ENCODE peak calls at places on chromosomes 11 and 22, in nine cellular contexts. One of them, this sample, is unnamed.

GRCh38 chr22:19756288-19757128 is 4.1 kb upstream of the TBX1 start:
- DNase-seq in brain microvascular endothelial cell: no peak
- DNase-seq in fibroblast of lung: no peak
- DNase-seq in pancreas: peak; percentile 35
- DNase-seq in AG09309: no peak
- DNase-seq in choroid plexus epithelial cell: peak; percentile 19
- DNase-seq in psoas muscle: no peak
- DNase-seq in bronchial epithelial cell: peak; percentile 28
- DNase-seq in HFF-Myc: no peak
- DNase-seq in this sample: no peak

GRCh38 chr22:21569459-21570161 is 2.1 kb downstream of the UBE2L3 start:
- DNase-seq in fibroblast of lung: no peak
- DNase-seq in psoas muscle: no peak
- DNase-seq in AG09309: no peak
- DNase-seq in bronchial epithelial cell: no peak
- DNase-seq in pancreas: no peak
- DNase-seq in brain microvascular endothelial cell: no peak
- DNase-seq in choroid plexus epithelial cell: no peak
- DNase-seq in HFF-Myc: no peak
- DNase-seq in this sample: no peak

GRCh38 chr11:69642913-69643632 is 2.1 kb downstream of the CCND1 start:
- DNase-seq in bronchial epithelial cell: peak; percentile 42
- DNase-seq in HFF-Myc: no peak
- DNase-seq in psoas muscle: peak; percentile 84
- DNase-seq in choroid plexus epithelial cell: peak; percentile 88
- DNase-seq in brain microvascular endothelial cell: peak; percentile 55
- DNase-seq in pancreas: peak; percentile 65
- DNase-seq in AG09309: no peak
- DNase-seq in fibroblast of lung: peak; percentile 73
- DNase-seq in this sample: peak; percentile 84

GRCh38 chr22:24595228-24595627 is 2.4 kb upstream of the LRRC75B start:
- DNase-seq in HFF-Myc: no peak
- DNase-seq in choroid plexus epithelial cell: no peak
- DNase-seq in AG09309: no peak
- DNase-seq in pancreas: no peak
- DNase-seq in brain microvascular endothelial cell: no peak
- DNase-seq in fibroblast of lung: no peak
- DNase-seq in psoas muscle: no peak
- DNase-seq in bronchial epithelial cell: no peak
- DNase-seq in this sample: no peak

GRCh38 chr22:26785942-26786341 is 128.6 kb downstream of the MIAT start:
- DNase-seq in psoas muscle: no peak
- DNase-seq in pancreas: no peak
- DNase-seq in brain microvascular endothelial cell: no peak
- DNase-seq in fibroblast of lung: no peak
- DNase-seq in choroid plexus epithelial cell: no peak
- DNase-seq in HFF-Myc: no peak
- DNase-seq in bronchial epithelial cell: no peak
- DNase-seq in AG09309: no peak
- DNase-seq in this sample: no peak

GRCh38 chr22:50011447-50012200 is 941 bp downstream of the IL17REL start:
- DNase-seq in brain microvascular endothelial cell: no peak
- DNase-seq in choroid plexus epithelial cell: no peak
- DNase-seq in bronchial epithelial cell: no peak
- DNase-seq in AG09309: no peak
- DNase-seq in pancreas: no peak
- DNase-seq in psoas muscle: no peak
- DNase-seq in fibroblast of lung: no peak
- DNase-seq in HFF-Myc: no peak
- DNase-seq in this sample: no peak

GRCh38 chr22:50274311-50274710 is 4.1 kb upstream of the MAPK11 start:
- DNase-seq in psoas muscle: no peak
- DNase-seq in AG09309: no peak
- DNase-seq in pancreas: no peak
- DNase-seq in bronchial epithelial cell: no peak
- DNase-seq in HFF-Myc: no peak
- DNase-seq in choroid plexus epithelial cell: peak; percentile 69
- DNase-seq in brain microvascular endothelial cell: peak; percentile 35
- DNase-seq in fibroblast of lung: peak; percentile 59
- DNase-seq in this sample: peak; percentile 53

GRCh38 chr11:116466231-116466630 is 306.6 kb downstream of the BUD13 start:
- DNase-seq in AG09309: no peak
- DNase-seq in brain microvascular endothelial cell: no peak
- DNase-seq in psoas muscle: no peak
- DNase-seq in bronchial epithelial cell: no peak
- DNase-seq in HFF-Myc: no peak
- DNase-seq in pancreas: no peak
- DNase-seq in choroid plexus epithelial cell: no peak
- DNase-seq in fibroblast of lung: no peak
- DNase-seq in this sample: no peak

GRCh38 chr11:69537126-69537525 is 55.7 kb downstream of the LINC01488 start:
- DNase-seq in choroid plexus epithelial cell: no peak
- DNase-seq in pancreas: no peak
- DNase-seq in brain microvascular endothelial cell: no peak
- DNase-seq in bronchial epithelial cell: no peak
- DNase-seq in psoas muscle: no peak
- DNase-seq in HFF-Myc: no peak
- DNase-seq in fibroblast of lung: no peak
- DNase-seq in AG09309: no peak
- DNase-seq in this sample: no peak

GRCh38 chr22:37741312-37741795 is 44.5 kb downstream of the TRIOBP start:
- DNase-seq in choroid plexus epithelial cell: peak; percentile 99
- DNase-seq in HFF-Myc: peak; percentile 97
- DNase-seq in bronchial epithelial cell: peak; percentile 91
- DNase-seq in brain microvascular endothelial cell: peak; percentile 83
- DNase-seq in AG09309: peak; percentile 94
- DNase-seq in fibroblast of lung: peak; percentile 93
- DNase-seq in pancreas: no peak
- DNase-seq in psoas muscle: peak; percentile 89
- DNase-seq in this sample: peak; percentile 97

GRCh38 chr22:23106906-23107367 is 34.9 kb downstream of the RSPH14 start:
- DNase-seq in choroid plexus epithelial cell: no peak
- DNase-seq in pancreas: peak; percentile 32
- DNase-seq in fibroblast of lung: no peak
- DNase-seq in bronchial epithelial cell: no peak
- DNase-seq in HFF-Myc: no peak
- DNase-seq in brain microvascular endothelial cell: no peak
- DNase-seq in psoas muscle: no peak
- DNase-seq in AG09309: no peak
- DNase-seq in this sample: no peak

GRCh38 chr11:65182258-65183170 is 786 bp downstream of the CAPN1 start:
- DNase-seq in choroid plexus epithelial cell: peak; percentile 20
- DNase-seq in psoas muscle: no peak
- DNase-seq in brain microvascular endothelial cell: no peak
- DNase-seq in pancreas: peak; percentile 56
- DNase-seq in HFF-Myc: no peak
- DNase-seq in AG09309: no peak
- DNase-seq in bronchial epithelial cell: peak; percentile 52
- DNase-seq in fibroblast of lung: peak; percentile 21
- DNase-seq in this sample: no peak

GRCh38 chr22:23501708-23502107 is 78.4 kb downstream of the IGLL1 start:
- DNase-seq in brain microvascular endothelial cell: no peak
- DNase-seq in psoas muscle: peak; percentile 34
- DNase-seq in bronchial epithelial cell: no peak
- DNase-seq in AG09309: no peak
- DNase-seq in choroid plexus epithelial cell: no peak
- DNase-seq in fibroblast of lung: no peak
- DNase-seq in pancreas: no peak
- DNase-seq in HFF-Myc: no peak
- DNase-seq in this sample: no peak

GRCh38 chr11:118625976-118626375 is 18.6 kb downstream of the PHLDB1 start:
- DNase-seq in AG09309: no peak
- DNase-seq in HFF-Myc: no peak
- DNase-seq in fibroblast of lung: no peak
- DNase-seq in pancreas: no peak
- DNase-seq in psoas muscle: peak; percentile 33
- DNase-seq in choroid plexus epithelial cell: no peak
- DNase-seq in bronchial epithelial cell: no peak
- DNase-seq in brain microvascular endothelial cell: no peak
- DNase-seq in this sample: no peak

GRCh38 chr22:19181786-19182471 is 3.4 kb upstream of the SLC25A1 start:
- DNase-seq in bronchial epithelial cell: no peak
- DNase-seq in AG09309: no peak
- DNase-seq in HFF-Myc: no peak
- DNase-seq in fibroblast of lung: no peak
- DNase-seq in choroid plexus epithelial cell: no peak
- DNase-seq in brain microvascular endothelial cell: no peak
- DNase-seq in pancreas: no peak
- DNase-seq in psoas muscle: no peak
- DNase-seq in this sample: no peak

GRCh38 chr22:43263645-43264514 is 76.9 kb upstream of the TTLL12 start:
- DNase-seq in choroid plexus epithelial cell: peak; percentile 89
- DNase-seq in bronchial epithelial cell: peak; percentile 73
- DNase-seq in AG09309: peak; percentile 5
- DNase-seq in brain microvascular endothelial cell: peak; percentile 96
- DNase-seq in HFF-Myc: peak; percentile 45
- DNase-seq in psoas muscle: peak; percentile 64
- DNase-seq in pancreas: peak; percentile 51
- DNase-seq in fibroblast of lung: peak; percentile 91
- DNase-seq in this sample: peak; percentile 64

GRCh38 chr11:34978236-34979191 is 62.1 kb downstream of the PDHX start:
- DNase-seq in fibroblast of lung: peak; percentile 57
- DNase-seq in brain microvascular endothelial cell: no peak
- DNase-seq in bronchial epithelial cell: no peak
- DNase-seq in HFF-Myc: no peak
- DNase-seq in pancreas: no peak
- DNase-seq in AG09309: no peak
- DNase-seq in psoas muscle: no peak
- DNase-seq in choroid plexus epithelial cell: peak; percentile 39
- DNase-seq in this sample: no peak

GRCh38 chr11:15276616-15277015 is 161.9 kb downstream of the INSC start:
- DNase-seq in pancreas: no peak
- DNase-seq in HFF-Myc: no peak
- DNase-seq in fibroblast of lung: no peak
- DNase-seq in bronchial epithelial cell: no peak
- DNase-seq in psoas muscle: no peak
- DNase-seq in brain microvascular endothelial cell: no peak
- DNase-seq in choroid plexus epithelial cell: peak; percentile 24
- DNase-seq in AG09309: no peak
- DNase-seq in this sample: peak; percentile 3
- TF ChIP-seq CTCF in pancreas: no peak
- TF ChIP-seq CTCF in HFF-Myc: no peak
- TF ChIP-seq CTCF in fibroblast of lung: no peak
- TF ChIP-seq CTCF in bronchial epithelial cell: no peak
- TF ChIP-seq CTCF in psoas muscle: no peak
- TF ChIP-seq CTCF in brain microvascular endothelial cell: peak; percentile 65
- TF ChIP-seq CTCF in choroid plexus epithelial cell: peak; percentile 42
- TF ChIP-seq CTCF in AG09309: peak; percentile 17
- TF ChIP-seq CTCF in this sample: peak; percentile 43

DNA sequence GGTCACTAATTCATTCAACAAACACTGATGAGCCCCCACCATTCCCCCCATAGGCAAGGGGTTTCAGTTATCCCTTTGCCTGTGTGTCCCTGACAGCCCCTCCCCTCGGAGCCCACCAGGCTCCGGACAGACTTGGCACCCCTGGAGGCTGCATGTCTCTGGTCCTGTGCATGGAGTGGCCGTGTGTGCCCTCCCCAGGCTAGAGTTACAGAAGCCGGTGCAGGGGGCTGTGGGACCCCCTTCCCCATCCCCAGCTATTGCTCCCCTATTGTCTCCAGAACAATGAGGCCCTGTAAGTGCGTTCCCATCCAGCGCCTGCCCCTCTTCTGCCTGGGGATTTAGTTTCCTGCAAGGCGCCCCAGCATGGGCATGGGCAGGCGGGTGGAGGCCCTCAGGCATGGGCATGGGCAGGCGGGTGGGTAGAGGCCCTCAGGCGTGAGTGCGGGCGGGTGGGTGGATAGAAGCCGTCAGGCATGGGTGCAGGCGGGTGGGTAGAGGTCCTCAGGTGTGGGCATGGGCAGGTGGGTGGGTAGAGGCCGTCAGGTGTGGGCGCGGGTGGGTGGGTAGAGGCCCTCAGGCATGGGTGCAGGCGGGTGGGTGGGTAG is 1.5 kb downstream of the MUC2 start:
- DNase-seq in bronchial epithelial cell: no peak
- DNase-seq in pancreas: no peak
- DNase-seq in choroid plexus epithelial cell: no peak
- DNase-seq in brain microvascular endothelial cell: no peak
- DNase-seq in HFF-Myc: no peak
- DNase-seq in psoas muscle: peak; percentile 39
- DNase-seq in fibroblast of lung: no peak
- DNase-seq in AG09309: no peak
- DNase-seq in this sample: no peak
- H3K4me3 ChIP-seq in bronchial epithelial cell: no peak overlapping the region
- H3K4me3 ChIP-seq in pancreas: no peak overlapping the region
- H3K4me3 ChIP-seq in choroid plexus epithelial cell: no peak overlapping the region
- H3K4me3 ChIP-seq in brain microvascular endothelial cell: no peak overlapping the region
- H3K4me3 ChIP-seq in HFF-Myc: no peak overlapping the region
- H3K4me3 ChIP-seq in psoas muscle: no peak overlapping the region
- H3K4me3 ChIP-seq in fibroblast of lung: no peak overlapping the region
- H3K4me3 ChIP-seq in AG09309: no peak overlapping the region
- H3K4me3 ChIP-seq in this sample: no peak overlapping the region

GRCh38 chr22:32949719-32950118 is 108.5 kb downstream of the SYN3 start:
- DNase-seq in fibroblast of lung: no peak
- DNase-seq in bronchial epithelial cell: no peak
- DNase-seq in HFF-Myc: no peak
- DNase-seq in brain microvascular endothelial cell: no peak
- DNase-seq in psoas muscle: no peak
- DNase-seq in AG09309: no peak
- DNase-seq in pancreas: no peak
- DNase-seq in choroid plexus epithelial cell: peak; percentile 34
- DNase-seq in this sample: no peak
- TF ChIP-seq CTCF in fibroblast of lung: no peak
- TF ChIP-seq CTCF in bronchial epithelial cell: no peak
- TF ChIP-seq CTCF in HFF-Myc: no peak
- TF ChIP-seq CTCF in brain microvascular endothelial cell: no peak
- TF ChIP-seq CTCF in psoas muscle: no peak
- TF ChIP-seq CTCF in AG09309: no peak
- TF ChIP-seq CTCF in pancreas: no peak
- TF ChIP-seq CTCF in choroid plexus epithelial cell: no peak
- TF ChIP-seq CTCF in this sample: no peak

GRCh38 chr11:18721576-18722292 is 4.3 kb downstream of the IGSF22 start:
- DNase-seq in psoas muscle: peak; percentile 57
- DNase-seq in brain microvascular endothelial cell: peak; percentile 46
- DNase-seq in AG09309: no peak
- DNase-seq in choroid plexus epithelial cell: peak; percentile 55
- DNase-seq in bronchial epithelial cell: peak; percentile 57
- DNase-seq in pancreas: no peak
- DNase-seq in HFF-Myc: peak; percentile 27
- DNase-seq in fibroblast of lung: peak; percentile 44
- DNase-seq in this sample: peak; percentile 31

GRCh38 chr11:18722293-18722637 is 3.7 kb downstream of the IGSF22 start:
- DNase-seq in psoas muscle: no peak
- DNase-seq in AG09309: no peak
- DNase-seq in HFF-Myc: no peak
- DNase-seq in brain microvascular endothelial cell: no peak
- DNase-seq in pancreas: no peak
- DNase-seq in fibroblast of lung: no peak
- DNase-seq in choroid plexus epithelial cell: no peak
- DNase-seq in bronchial epithelial cell: no peak
- DNase-seq in this sample: no peak

GRCh38 chr11:18720086-18720810 is 5.7 kb downstream of the IGSF22 start:
- DNase-seq in fibroblast of lung: peak; percentile 7
- DNase-seq in psoas muscle: peak; percentile 20
- DNase-seq in HFF-Myc: no peak
- DNase-seq in choroid plexus epithelial cell: no peak
- DNase-seq in brain microvascular endothelial cell: no peak
- DNase-seq in pancreas: no peak
- DNase-seq in bronchial epithelial cell: peak; percentile 31
- DNase-seq in AG09309: peak; percentile 49
- DNase-seq in this sample: peak; percentile 22

GRCh38 chr11:18723991-18724390 is 2.0 kb downstream of the IGSF22 start:
- DNase-seq in fibroblast of lung: no peak
- DNase-seq in bronchial epithelial cell: no peak
- DNase-seq in choroid plexus epithelial cell: no peak
- DNase-seq in HFF-Myc: no peak
- DNase-seq in psoas muscle: peak; percentile 23
- DNase-seq in brain microvascular endothelial cell: no peak
- DNase-seq in pancreas: no peak
- DNase-seq in AG09309: no peak
- DNase-seq in this sample: no peak

GRCh38 chr11:18720811-18721575 is 5.0 kb downstream of the IGSF22 start:
- DNase-seq in HFF-Myc: peak; percentile 32
- DNase-seq in AG09309: no peak
- DNase-seq in fibroblast of lung: peak; percentile 64
- DNase-seq in psoas muscle: peak; percentile 85
- DNase-seq in choroid plexus epithelial cell: peak; percentile 57
- DNase-seq in pancreas: peak; percentile 65
- DNase-seq in brain microvascular endothelial cell: peak; percentile 55
- DNase-seq in bronchial epithelial cell: peak; percentile 60
- DNase-seq in this sample: peak; percentile 57
- H3K4me3 ChIP-seq in HFF-Myc: peak overlapping the region; percentile 52
- H3K4me3 ChIP-seq in AG09309: peak overlapping the region; percentile 49
- H3K4me3 ChIP-seq in fibroblast of lung: peak overlapping the region; percentile 63
- H3K4me3 ChIP-seq in psoas muscle: peak overlapping the region; percentile 69
- H3K4me3 ChIP-seq in choroid plexus epithelial cell: peak overlapping the region; percentile 61
- H3K4me3 ChIP-seq in pancreas: peak overlapping the region; percentile 40
- H3K4me3 ChIP-seq in brain microvascular endothelial cell: peak overlapping the region; percentile 66
- H3K4me3 ChIP-seq in bronchial epithelial cell: peak overlapping the region; percentile 35
- H3K4me3 ChIP-seq in this sample: peak overlapping the region; percentile 54

This sample was measured in astrocyte of the spinal cord.